ENCODE peak calls at places on chromosomes 12 and 14, in four cellular contexts. One of them, this sample, is unnamed.

GRCh38 chr14:20516921-20517320 is 11.6 kb downstream of the RNASE10 start:
- DNase-seq in kidney: no peak
- DNase-seq in AG04450: peak; percentile 54
- DNase-seq in tibial artery: no peak
- DNase-seq in this sample: peak; percentile 89

GRCh38 chr14:95515523-95516517 is 630 bp downstream of the SYNE3 start:
- DNase-seq in tibial artery: peak; percentile 74
- DNase-seq in kidney: peak; percentile 90
- DNase-seq in AG04450: no peak
- DNase-seq in this sample: no peak

GRCh38 chr12:116880817-116881324 is 370 bp downstream of the HRK start:
- DNase-seq in tibial artery: no peak
- DNase-seq in kidney: peak; percentile 73
- DNase-seq in AG04450: no peak
- DNase-seq in this sample: peak; percentile 36

GRCh38 chr14:104131968-104132732 is 6.2 kb upstream of the KIF26A start:
- DNase-seq in AG04450: no peak
- DNase-seq in kidney: peak; percentile 44
- DNase-seq in tibial artery: no peak
- DNase-seq in this sample: no peak

GRCh38 chr14:38145142-38145541 is 62.6 kb upstream of the SSTR1 start:
- DNase-seq in kidney: no peak
- DNase-seq in AG04450: no peak
- DNase-seq in tibial artery: no peak
- DNase-seq in this sample: no peak

GRCh38 chr14:71050227-71050823 is 143.1 kb downstream of the PCNX1 start:
- DNase-seq in AG04450: no peak
- DNase-seq in kidney: no peak
- DNase-seq in tibial artery: no peak
- DNase-seq in this sample: peak; percentile 29

GRCh38 chr12:15712823-15713663 is 76.1 kb downstream of the EPS8 start:
- DNase-seq in tibial artery: peak; percentile 72
- DNase-seq in kidney: no peak
- DNase-seq in AG04450: no peak
- DNase-seq in this sample: no peak

GRCh38 chr12:117836999-117837736 is 131.6 kb downstream of the KSR2 start:
- DNase-seq in tibial artery: peak; percentile 71
- DNase-seq in kidney: peak; percentile 86
- DNase-seq in AG04450: peak; percentile 34
- DNase-seq in this sample: peak; percentile 71

GRCh38 chr12:69252033-69252432 is 12.7 kb downstream of the CPSF6 start:
- DNase-seq in kidney: no peak
- DNase-seq in AG04450: no peak
- DNase-seq in tibial artery: no peak
- DNase-seq in this sample: peak; percentile 41

GRCh38 chr12:52836042-52836466 is 1.9 kb upstream of the KRT79 start:
- DNase-seq in tibial artery: no peak
- DNase-seq in kidney: no peak
- DNase-seq in AG04450: no peak
- DNase-seq in this sample: peak; percentile 69

GRCh38 chr14:99129998-99130397 is 142.0 kb downstream of the BCL11B start:
- DNase-seq in kidney: no peak
- DNase-seq in AG04450: no peak
- DNase-seq in tibial artery: no peak
- DNase-seq in this sample: no peak

GRCh38 chr14:86462193-86462592 is 932.2 kb downstream of the FLRT2 start:
- DNase-seq in AG04450: no peak
- DNase-seq in kidney: no peak
- DNase-seq in tibial artery: no peak
- DNase-seq in this sample: peak; percentile 26

GRCh38 chr14:24070285-24071143 is 848 bp upstream of the CPNE6 start:
- DNase-seq in kidney: no peak
- DNase-seq in tibial artery: no peak
- DNase-seq in AG04450: no peak
- DNase-seq in this sample: no peak

GRCh38 chr14:83395321-83395720 is 1861.7 kb upstream of the SEL1L start:
- DNase-seq in tibial artery: no peak
- DNase-seq in AG04450: no peak
- DNase-seq in kidney: no peak
- DNase-seq in this sample: no peak

GRCh38 chr14:23494223-23494622 is 24.7 kb downstream of the NGDN start:
- DNase-seq in tibial artery: no peak
- DNase-seq in AG04450: no peak
- DNase-seq in kidney: no peak
- DNase-seq in this sample: peak; percentile 9

GRCh38 chr14:58055497-58055896 is 96.5 kb downstream of the ARMH4 start:
- DNase-seq in AG04450: no peak
- DNase-seq in tibial artery: no peak
- DNase-seq in kidney: no peak
- DNase-seq in this sample: no peak

GRCh38 chr14:81031488-81031887 is 76.1 kb downstream of the TSHR start:
- DNase-seq in kidney: peak; percentile 35
- DNase-seq in tibial artery: no peak
- DNase-seq in AG04450: no peak
- DNase-seq in this sample: no peak

GRCh38 chr12:131269551-131269950 is 315.8 kb downstream of the ADGRD1 start:
- DNase-seq in kidney: peak; percentile 29
- DNase-seq in tibial artery: no peak
- DNase-seq in AG04450: no peak
- DNase-seq in this sample: no peak
- TF ChIP-seq CTCF in kidney: no peak
- TF ChIP-seq CTCF in tibial artery: no peak
- TF ChIP-seq CTCF in AG04450: no peak
- TF ChIP-seq CTCF in this sample: no peak

GRCh38 chr14:69259176-69259530 is 805 bp upstream of the GALNT16 start:
- DNase-seq in kidney: no peak
- DNase-seq in tibial artery: no peak
- DNase-seq in AG04450: no peak
- DNase-seq in this sample: no peak
- H3K4me3 ChIP-seq in kidney: no peak overlapping the region
- H3K4me3 ChIP-seq in tibial artery: peak overlapping the region; percentile 59
- H3K4me3 ChIP-seq in AG04450: peak overlapping the region; percentile 63
- H3K4me3 ChIP-seq in this sample: no peak overlapping the region

DNA sequence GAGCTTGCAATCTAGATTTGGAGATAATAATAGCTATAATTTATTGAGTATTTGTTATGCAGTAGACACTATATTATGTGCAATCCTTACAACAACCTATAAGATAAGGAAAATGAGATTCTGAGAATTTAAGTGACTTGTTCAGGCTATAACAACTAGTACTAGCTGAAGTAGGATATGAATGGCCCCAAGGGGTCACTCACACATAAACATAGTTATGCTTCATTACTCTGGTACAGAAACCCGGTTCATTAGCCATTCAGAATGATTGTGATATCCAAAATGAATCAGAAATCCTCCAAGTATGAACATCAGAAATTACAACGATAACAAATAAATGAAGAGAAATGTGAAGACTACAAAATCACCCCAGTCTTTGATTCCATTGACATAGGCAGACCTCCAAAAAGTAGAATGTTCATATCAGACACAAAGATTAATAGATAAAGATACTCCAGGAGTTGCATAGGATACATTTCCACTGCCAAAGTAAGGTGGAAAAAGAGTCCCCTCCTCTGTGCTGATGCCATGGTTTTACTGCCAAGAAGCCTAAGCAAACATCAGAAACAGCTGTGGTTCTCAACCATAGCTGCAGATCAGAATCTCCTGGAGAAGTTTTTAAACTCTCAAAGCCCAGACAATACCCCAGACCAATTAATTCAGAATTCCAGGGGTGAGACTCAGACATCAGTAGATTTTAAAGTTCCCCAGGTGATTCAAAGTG is 8.6 kb upstream of the NID2 start:
- DNase-seq in kidney: no peak
- DNase-seq in AG04450: no peak
- DNase-seq in tibial artery: no peak
- DNase-seq in this sample: peak; percentile 36
- TF ChIP-seq CTCF in kidney: no peak
- TF ChIP-seq CTCF in AG04450: no peak
- TF ChIP-seq CTCF in tibial artery: no peak
- TF ChIP-seq CTCF in this sample: no peak

GRCh38 chr12:122064034-122064777 is 14.3 kb upstream of the MLXIP start:
- DNase-seq in tibial artery: peak; percentile 86
- DNase-seq in AG04450: no peak
- DNase-seq in kidney: peak; percentile 95
- DNase-seq in this sample: peak; percentile 98
- H3K4me3 ChIP-seq in tibial artery: no peak overlapping the region
- H3K4me3 ChIP-seq in AG04450: no peak overlapping the region
- H3K4me3 ChIP-seq in kidney: peak overlapping the region; percentile 5
- H3K4me3 ChIP-seq in this sample: peak overlapping the region; percentile 18

DNA sequence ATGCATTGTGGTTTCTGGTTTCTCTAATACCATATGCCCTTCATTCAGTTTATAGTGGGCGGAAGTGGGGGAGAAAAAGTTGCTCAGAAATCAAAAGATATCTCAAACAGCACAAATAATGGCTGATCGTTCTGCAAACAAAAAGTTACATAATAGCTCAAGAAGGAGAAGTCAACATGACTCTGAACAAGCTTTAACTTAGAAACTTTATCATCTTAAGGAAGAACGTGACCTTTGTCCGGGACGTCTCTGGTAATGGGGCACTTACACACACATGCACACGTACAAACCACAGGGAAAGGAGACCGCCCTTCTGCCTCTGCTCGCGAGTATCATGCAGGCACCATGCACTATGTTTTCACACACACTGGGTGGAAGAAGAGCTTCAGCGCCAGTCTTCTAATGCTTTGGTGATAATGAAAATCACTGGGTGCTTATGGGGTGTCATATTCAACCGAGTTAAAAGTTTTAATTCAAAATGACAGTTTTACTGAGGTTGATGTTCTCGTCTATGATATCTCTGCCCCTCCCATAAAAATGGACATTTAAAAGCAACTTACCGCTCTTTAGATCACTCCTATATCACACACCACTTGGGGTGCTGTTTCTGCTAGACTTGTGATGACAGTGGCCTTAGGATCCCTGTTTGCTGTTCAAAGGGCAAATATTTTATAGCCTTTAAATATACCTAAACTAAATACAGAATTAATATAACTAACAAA is 4.7 kb downstream of the FOS start:
- DNase-seq in AG04450: no peak
- DNase-seq in kidney: no peak
- DNase-seq in tibial artery: no peak
- DNase-seq in this sample: no peak
- TF ChIP-seq CTCF in AG04450: peak; percentile 12
- TF ChIP-seq CTCF in kidney: no peak
- TF ChIP-seq CTCF in tibial artery: no peak
- TF ChIP-seq CTCF in this sample: peak; percentile 5

GRCh38 chr12:57838594-57839302 is 7.8 kb downstream of the CTDSP2 start:
- DNase-seq in kidney: no peak
- DNase-seq in AG04450: no peak
- DNase-seq in tibial artery: no peak
- DNase-seq in this sample: peak; percentile 60

GRCh38 chr12:57839996-57840395 is 6.5 kb downstream of the CTDSP2 start:
- DNase-seq in kidney: no peak
- DNase-seq in tibial artery: no peak
- DNase-seq in AG04450: no peak
- DNase-seq in this sample: no peak

GRCh38 chr12:57835366-57836288 is 10.9 kb downstream of the CTDSP2 start:
- DNase-seq in kidney: no peak
- DNase-seq in tibial artery: no peak
- DNase-seq in AG04450: no peak
- DNase-seq in this sample: no peak

GRCh38 chr12:57836442-57837375 is 9.8 kb downstream of the CTDSP2 start:
- DNase-seq in kidney: peak; percentile 93
- DNase-seq in tibial artery: peak; percentile 78
- DNase-seq in AG04450: peak; percentile 46
- DNase-seq in this sample: peak; percentile 70

DNA sequence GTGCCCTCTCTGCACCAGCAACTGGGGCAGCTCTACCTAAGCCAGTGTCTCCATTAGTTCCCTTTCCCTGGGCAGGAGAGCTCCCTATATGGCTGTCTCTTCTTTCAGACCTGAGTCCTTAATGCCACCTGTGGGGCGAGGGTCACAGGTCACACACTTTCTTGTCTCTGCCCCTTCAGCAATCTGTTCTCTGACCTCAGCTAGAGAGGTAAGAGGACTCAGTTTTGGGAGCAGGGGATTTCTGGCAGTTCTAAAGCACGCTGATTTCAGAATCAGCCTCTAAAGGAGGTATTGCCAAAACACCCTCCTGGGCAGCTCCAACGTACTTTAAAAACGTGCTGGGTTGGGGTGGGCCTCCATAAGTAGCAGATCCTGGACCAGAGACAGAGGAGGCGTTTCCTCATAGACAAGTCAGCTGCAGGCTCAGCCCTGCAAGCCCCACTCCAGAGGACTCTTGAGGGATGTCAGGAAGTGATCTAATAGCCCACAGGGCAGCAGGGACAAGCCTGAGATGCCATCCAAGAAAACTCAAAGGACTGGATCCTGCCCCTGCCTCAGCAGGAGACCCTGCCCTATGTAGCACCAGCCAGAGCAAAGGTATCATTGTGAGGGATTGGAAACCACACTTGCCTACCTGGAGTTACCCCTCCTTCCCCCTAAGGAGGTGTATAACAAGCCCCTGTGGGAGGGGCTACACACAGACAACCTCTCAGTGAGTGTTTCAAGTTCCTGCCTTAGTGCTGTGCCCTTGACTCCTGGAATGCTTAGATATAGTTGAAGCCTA is 8.6 kb downstream of the CTDSP2 start:
- DNase-seq in kidney: no peak
- DNase-seq in AG04450: no peak
- DNase-seq in tibial artery: peak; percentile 62
- DNase-seq in this sample: peak; percentile 84
- H3K4me3 ChIP-seq in kidney: peak overlapping the region; percentile 14
- H3K4me3 ChIP-seq in AG04450: peak overlapping the region; percentile 5
- H3K4me3 ChIP-seq in tibial artery: peak overlapping the region; percentile 33
- H3K4me3 ChIP-seq in this sample: no peak overlapping the region

DNA sequence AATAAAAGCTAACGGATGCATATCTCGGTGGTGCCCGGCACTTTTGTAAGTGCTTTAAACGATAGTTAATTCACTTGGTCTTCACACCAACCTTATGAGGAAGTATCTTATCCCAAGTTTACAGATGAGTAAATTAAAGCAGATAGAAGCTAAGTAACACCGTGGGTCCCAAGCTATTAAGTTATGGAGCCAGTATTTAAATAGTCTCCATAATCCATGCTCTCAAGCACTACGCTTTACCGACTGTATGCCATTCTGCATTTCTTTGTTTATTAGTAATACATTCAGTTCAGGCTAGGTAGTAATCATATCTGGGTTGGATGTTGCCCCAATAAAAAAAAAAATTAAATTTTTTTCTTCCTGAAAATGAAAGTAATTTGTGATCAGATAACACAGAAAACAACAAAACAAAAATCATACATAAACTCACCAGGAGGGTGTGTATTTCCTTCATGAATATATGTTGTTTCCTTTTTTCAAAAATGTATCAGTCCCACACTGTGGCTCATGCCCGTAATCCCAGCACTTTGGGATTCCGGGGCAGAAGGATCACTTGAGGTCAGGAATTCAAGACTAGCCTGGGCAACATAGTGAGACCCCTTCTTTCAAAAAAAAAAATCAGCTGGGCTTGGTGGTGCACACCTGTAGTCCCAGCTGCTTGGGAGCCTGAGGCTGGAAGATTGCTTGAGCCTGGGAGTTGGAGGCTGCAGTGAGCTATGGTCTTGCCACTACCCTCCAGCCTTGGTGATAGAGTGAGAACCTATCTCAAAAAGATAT is 1.4 kb upstream of the M6PR start:
- DNase-seq in AG04450: no peak
- DNase-seq in tibial artery: no peak
- DNase-seq in kidney: no peak
- DNase-seq in this sample: no peak
- TF ChIP-seq CTCF in AG04450: no peak
- TF ChIP-seq CTCF in tibial artery: no peak
- TF ChIP-seq CTCF in kidney: no peak
- TF ChIP-seq CTCF in this sample: no peak

GRCh38 chr12:45732250-45732649 is 2.7 kb downstream of the ARID2 start:
- DNase-seq in kidney: no peak
- DNase-seq in AG04450: no peak
- DNase-seq in tibial artery: no peak
- DNase-seq in this sample: peak; percentile 34
- H3K4me3 ChIP-seq in kidney: peak overlapping the region; percentile 29
- H3K4me3 ChIP-seq in AG04450: peak overlapping the region; percentile 88
- H3K4me3 ChIP-seq in tibial artery: peak overlapping the region; percentile 95
- H3K4me3 ChIP-seq in this sample: peak overlapping the region; percentile 27